ENCODE peak calls at places on chromosome 4, in eight cellular contexts. G is hepatocyte; A is GM10248; R is mucosa of descending colon; M is epithelial cell of esophagus; Q is fibroblast of mammary gland; I is transverse colon; X is CD4-positive, alpha-beta T cell. L is an unnamed sample.

GRCh38 chr4:99403380-99404194 is 31.6 kb downstream of the ADH7 start:
- DNase-seq in G (peak), A (peak), R (no peak), M (peak), Q (peak), I (no peak), X (no peak), L (no peak)

GRCh38 chr4:123397276-123398150 is 918 bp downstream of the SPRY1 start:
- DNase-seq in G (peak), A (peak), R (peak), M (peak), Q (peak), I (peak), X (peak), L (no peak)

GRCh38 chr4:10787365-10787764 is 102.8 kb upstream of the CLNK start:
- DNase-seq in G (no peak), A (no peak), R (no peak), M (no peak), Q (no peak), I (no peak), X (no peak), L (no peak)

GRCh38 chr4:7004331-7004730 is 38.8 kb upstream of the TADA2B start:
- DNase-seq in G (no peak), A (no peak), R (no peak), M (peak), Q (no peak), I (no peak), X (no peak), L (no peak)

GRCh38 chr4:20809796-20810195 is 109.5 kb downstream of the PACRGL start:
- DNase-seq in G (peak), A (no peak), R (no peak), M (peak), Q (no peak), I (no peak), X (no peak), L (no peak)

GRCh38 chr4:76074468-76074867 is at the start of gene ART3:
- DNase-seq in G (no peak), A (no peak), R (no peak), M (no peak), Q (no peak), I (no peak), X (no peak), L (no peak)

GRCh38 chr4:73315091-73315490 is 56.5 kb upstream of the ANKRD17 start:
- DNase-seq in G (no peak), A (no peak), R (no peak), M (peak), Q (peak), I (no peak), X (no peak), L (no peak)

GRCh38 chr4:133402616-133403015 is 253.5 kb downstream of the PCDH10 start:
- DNase-seq in G (peak), A (no peak), R (no peak), M (peak), Q (no peak), I (no peak), X (no peak), L (no peak)

GRCh38 chr4:7646384-7647061 is 211.8 kb upstream of the PSAPL1 start:
- DNase-seq in G (no peak), A (no peak), R (no peak), M (no peak), Q (peak), I (no peak), X (no peak), L (no peak)

GRCh38 chr4:6327220-6327917 is 57.7 kb downstream of the WFS1 start:
- DNase-seq in G (peak), A (peak), R (peak), M (peak), Q (peak), I (peak), X (peak), L (peak)

GRCh38 chr4:9938933-9939332 is 82.4 kb downstream of the SLC2A9 start:
- DNase-seq in G (no peak), A (no peak), R (no peak), M (no peak), Q (no peak), I (no peak), X (no peak), L (no peak)

GRCh38 chr4:11263208-11263607 is 165.5 kb downstream of the HS3ST1 start:
- DNase-seq in G (no peak), A (no peak), R (no peak), M (peak), Q (no peak), I (no peak), X (no peak), L (no peak)

GRCh38 chr4:42151568-42152506 is 618 bp downstream of the BEND4 start:
- DNase-seq in G (peak), A (peak), R (peak), M (peak), Q (no peak), I (peak), X (no peak), L (no peak)

GRCh38 chr4:41070516-41071281 is 143.6 kb downstream of the APBB2 start:
- DNase-seq in G (no peak), A (no peak), R (no peak), M (no peak), Q (no peak), I (no peak), X (no peak), L (no peak)

GRCh38 chr4:5051692-5052423 is 578 bp downstream of the STK32B start:
- DNase-seq in G (no peak), A (no peak), R (no peak), M (no peak), Q (no peak), I (no peak), X (no peak), L (no peak)

GRCh38 chr4:26081795-26082498 is 167.9 kb downstream of the SMIM20 start:
- DNase-seq in G (peak), A (peak), R (no peak), M (peak), Q (peak), I (no peak), X (no peak), L (no peak)

GRCh38 chr4:22596384-22596783 is 80.5 kb upstream of the ADGRA3 start:
- DNase-seq in G (no peak), A (no peak), R (no peak), M (no peak), Q (no peak), I (no peak), X (no peak), L (no peak)

GRCh38 chr4:38173935-38174334 is 213.7 kb downstream of the PTTG2 start:
- DNase-seq in G (no peak), A (no peak), R (no peak), M (peak), Q (no peak), I (no peak), X (no peak), L (no peak)

GRCh38 chr4:41203169-41203568 is 11.2 kb downstream of the APBB2 start:
- DNase-seq in G (no peak), A (no peak), R (no peak), M (no peak), Q (peak), I (no peak), X (no peak), L (no peak)

GRCh38 chr4:1413687-1414479 is 7.6 kb upstream of the NKX1-1 start:
- DNase-seq in G (no peak), A (no peak), R (no peak), M (no peak), Q (no peak), I (no peak), X (no peak), L (no peak)

GRCh38 chr4:109931318-109931717 is 18.6 kb downstream of the EGF start:
- DNase-seq in G (no peak), A (no peak), R (no peak), M (no peak), Q (no peak), I (no peak), X (no peak), L (no peak)

GRCh38 chr4:55004831-55005230 is 120.6 kb downstream of the KDR start:
- DNase-seq in G (no peak), A (no peak), R (no peak), M (no peak), Q (peak), I (no peak), X (no peak), L (no peak)

GRCh38 chr4:47744253-47744652 is 93.6 kb downstream of the CORIN start:
- DNase-seq in G (no peak), A (no peak), R (no peak), M (peak), Q (no peak), I (no peak), X (no peak), L (no peak)

GRCh38 chr4:184477201-184477999 is 3.0 kb upstream of the IRF2 start:
- DNase-seq in G (peak), A (no peak), R (no peak), M (no peak), Q (no peak), I (no peak), X (no peak), L (no peak)

DNA sequence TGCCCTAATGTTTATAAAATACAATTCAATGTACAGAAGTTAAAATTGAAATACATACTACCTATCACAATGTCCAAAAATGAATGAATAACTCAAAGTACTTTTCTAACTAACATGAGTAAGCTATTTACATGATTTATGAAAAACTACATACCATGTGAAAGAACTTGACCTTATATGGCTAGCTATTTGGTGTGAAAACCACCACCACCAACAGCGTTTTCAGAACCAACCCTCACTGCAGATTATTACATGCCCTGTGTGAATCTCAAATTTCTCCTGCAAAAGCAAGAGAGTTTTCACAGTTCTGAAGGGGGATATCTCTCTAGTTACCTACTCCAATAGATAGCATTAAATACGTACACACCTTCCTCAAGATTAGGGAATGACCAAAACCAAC is 198.5 kb downstream of the SPATA18 start:
- DNase-seq in G (no peak), A (no peak), R (no peak), M (no peak), Q (no peak), I (no peak), X (no peak), L (no peak)
- TF ChIP-seq CTCF in G (no peak), A (no peak), R (no peak), M (no peak), Q (no peak), I (no peak), X (no peak), L (no peak)

GRCh38 chr4:74531952-74532794 is 87.2 kb downstream of the AREG start:
- DNase-seq in G (peak), A (peak), R (no peak), M (peak), Q (peak), I (no peak), X (no peak), L (no peak)
- TF ChIP-seq CTCF in G (peak), A (peak), R (peak), M (peak), Q (peak), I (peak), X (peak), L (no peak)

GRCh38 chr4:32752962-32753361 is 2032.8 kb downstream of the PCDH7 start:
- DNase-seq in G (no peak), A (no peak), R (no peak), M (no peak), Q (no peak), I (no peak), X (no peak), L (no peak)
- TF ChIP-seq CTCF in G (no peak), A (no peak), R (no peak), M (no peak), Q (no peak), I (no peak), X (no peak), L (no peak)

GRCh38 chr4:118883861-118884260 is 4.8 kb upstream of the SYNPO2 start:
- DNase-seq in G (no peak), A (no peak), R (no peak), M (no peak), Q (no peak), I (no peak), X (no peak), L (no peak)
- TF ChIP-seq CTCF in G (peak), A (peak), R (no peak), M (no peak), Q (peak), I (no peak), X (no peak), L (no peak)

DNA sequence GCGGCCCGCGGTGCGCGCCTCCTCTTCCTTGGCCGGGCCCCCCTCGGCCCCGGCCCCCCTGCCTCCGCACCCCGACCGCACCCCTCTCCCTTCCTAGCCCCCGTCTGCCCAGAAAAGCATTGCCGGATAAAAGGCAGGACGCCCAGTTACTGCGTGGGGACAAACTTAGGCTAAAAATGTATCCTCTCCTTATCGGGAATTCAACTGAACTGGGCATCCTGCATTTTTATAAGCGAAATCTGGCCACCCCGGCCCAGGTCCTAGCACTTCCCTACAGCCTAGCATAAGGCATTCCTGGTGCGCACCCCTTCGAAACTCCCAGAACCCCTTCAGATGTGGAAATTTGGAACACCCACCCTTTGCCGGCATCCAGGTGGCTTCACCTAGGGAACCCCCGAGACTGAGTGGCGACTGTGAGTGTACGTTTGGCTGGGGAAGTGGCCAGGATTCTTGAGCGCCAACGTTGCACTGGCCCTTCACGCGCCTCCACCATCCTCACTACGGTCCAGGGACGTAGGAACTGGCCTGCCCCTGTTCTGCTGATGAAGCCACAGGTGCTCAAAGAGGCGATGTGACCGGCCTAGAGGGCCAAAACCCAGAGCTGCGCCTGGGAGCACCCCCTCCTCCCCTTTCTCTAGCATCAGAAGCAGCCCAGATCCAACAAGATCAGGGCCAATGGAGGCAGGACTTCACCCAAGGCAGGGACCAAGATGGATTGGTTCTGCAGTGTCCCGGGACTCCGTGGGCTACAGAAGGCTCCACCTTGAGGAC is 5.7 kb upstream of the RNF4 start:
- DNase-seq in G (no peak), A (no peak), R (no peak), M (no peak), Q (no peak), I (no peak), X (no peak), L (no peak)
- TF ChIP-seq CTCF in G (no peak), A (no peak), R (no peak), M (no peak), Q (no peak), I (no peak), X (no peak), L (no peak)

L was measured in omental fat pad.